ENCODE peak calls at places on chromosome 22, in seven cellular contexts. R is GM23248, B is neural progenitor cell, S is HCT116, K is GM23338, L is hepatocyte, J is MM.1S. N is an unnamed sample.

GRCh38 chr22:22578702-22579424 is 19.8 kb upstream of the PRAME start:
- DNase-seq in R (peak; percentile 74), B (no peak), S (no peak), K (no peak), L (peak; percentile 39), J (no peak), N (no peak)

GRCh38 chr22:49962751-49963646 is 2.4 kb downstream of the PIM3 start:
- DNase-seq in R (no peak), B (no peak), S (no peak), K (no peak), L (peak; percentile 30), J (peak; percentile 4), N (no peak)

GRCh38 chr22:48376936-48377335 is 1450.7 kb downstream of the BRD1 start:
- DNase-seq in R (no peak), B (no peak), S (no peak), K (no peak), L (no peak), J (no peak), N (no peak)

GRCh38 chr22:48644108-48644507 is 1183.6 kb downstream of the BRD1 start:
- DNase-seq in R (peak; percentile 44), B (no peak), S (no peak), K (no peak), L (no peak), J (no peak), N (no peak)

GRCh38 chr22:43289976-43290663 is 53.1 kb downstream of the SCUBE1 start:
- DNase-seq in R (peak; percentile 54), B (no peak), S (no peak), K (no peak), L (no peak), J (no peak), N (no peak)

GRCh38 chr22:50101870-50102565 is 12.2 kb downstream of the MOV10L1 start:
- DNase-seq in R (no peak), B (no peak), S (no peak), K (no peak), L (no peak), J (no peak), N (no peak)

GRCh38 chr22:33919591-33920501 is at the start of gene LARGE1:
- DNase-seq in R (peak; percentile 81), B (peak; percentile 78), S (no peak), K (peak; percentile 71), L (peak; percentile 76), J (peak; percentile 86), N (no peak)

GRCh38 chr22:48748113-48748859 is 1079.4 kb downstream of the BRD1 start:
- DNase-seq in R (no peak), B (no peak), S (no peak), K (no peak), L (no peak), J (no peak), N (no peak)

GRCh38 chr22:44358723-44359440 is 46.1 kb upstream of the SHISAL1 start:
- DNase-seq in R (no peak), B (no peak), S (no peak), K (no peak), L (no peak), J (no peak), N (no peak)

GRCh38 chr22:42820075-42820763 is 36.9 kb downstream of the ARFGAP3 start:
- DNase-seq in R (peak; percentile 87), B (peak; percentile 40), S (no peak), K (peak; percentile 78), L (peak; percentile 49), J (peak; percentile 30), N (peak; percentile 82)

DNA sequence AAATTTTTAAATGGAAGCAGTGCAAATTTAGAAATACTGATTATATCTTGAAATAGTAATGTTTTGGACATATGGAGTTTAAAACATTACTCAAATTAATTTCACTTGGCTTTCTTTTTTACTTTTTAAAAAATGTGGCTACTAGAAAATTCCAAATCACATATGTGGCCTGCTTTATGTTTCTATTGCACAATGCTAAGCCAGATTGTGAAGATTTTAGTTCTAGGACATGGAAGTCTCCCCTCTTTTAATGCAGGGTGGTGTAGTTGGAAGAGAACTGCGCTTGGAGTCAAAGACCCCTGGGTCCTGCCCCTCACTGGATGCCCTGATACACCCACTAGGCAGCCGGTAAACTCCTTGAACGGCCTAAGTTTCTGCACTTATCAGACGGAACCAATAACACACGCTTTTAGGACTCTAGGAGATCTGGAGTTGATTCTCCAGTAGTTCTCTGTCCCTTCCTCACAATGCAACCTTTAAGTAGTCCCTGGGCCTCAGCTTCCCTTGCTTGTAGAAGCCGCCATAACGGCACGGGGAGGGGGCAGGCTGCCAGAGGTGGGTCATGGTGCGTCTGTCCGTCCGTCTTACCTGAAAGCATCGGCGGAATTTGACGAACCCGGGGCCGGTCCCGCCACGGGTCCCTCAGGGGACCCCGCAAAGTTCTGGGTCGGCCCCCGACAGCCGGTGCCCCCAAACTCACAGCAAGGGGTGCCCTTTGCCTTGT is 498 bp downstream of the FAM227A start:
- DNase-seq in R (peak; percentile 54), B (no peak), S (no peak), K (no peak), L (peak; percentile 23), J (no peak), N (peak; percentile 15)
- TF ChIP-seq EZH2 in R (no peak), B (no peak), S (no peak), K (no peak), L (no peak), J (no peak), N (no peak)

DNA sequence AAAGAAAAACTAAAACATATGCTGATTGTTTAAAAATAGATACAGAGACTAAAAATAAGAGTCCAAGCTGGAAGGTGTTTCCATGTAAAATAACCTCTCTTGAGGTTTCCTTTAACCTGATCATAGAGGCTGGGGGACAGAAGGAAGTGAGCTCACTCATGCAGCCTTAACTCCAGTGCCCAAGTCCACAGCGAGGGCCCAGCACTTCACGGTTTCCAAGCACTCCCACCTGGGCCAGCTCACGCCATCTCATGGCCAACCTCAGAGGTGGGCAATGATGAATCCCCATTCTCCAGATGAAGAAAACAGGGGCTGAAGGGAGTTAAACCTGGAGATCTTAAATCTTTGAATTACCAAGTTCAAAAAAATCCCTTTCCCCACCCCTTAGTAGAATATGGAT is 14.9 kb upstream of the TFIP11 start:
- DNase-seq in R (no peak), B (no peak), S (no peak), K (no peak), L (no peak), J (no peak), N (no peak)
- TF ChIP-seq EZH2phosphoT487 in R (no peak), B (no peak), S (no peak), K (no peak), L (no peak), J (no peak), N (no peak)

GRCh38 chr22:19941365-19942070 is at the start of the genes COMT and TXNRD2:
- DNase-seq in R (peak; percentile 88), B (no peak), S (no peak), K (peak; percentile 70), L (no peak), J (peak; percentile 67), N (peak; percentile 57)

GRCh38 chr22:19942886-19943664 is 1.5 kb upstream of the TXNRD2 start:
- DNase-seq in R (peak; percentile 95), B (peak; percentile 40), S (no peak), K (no peak), L (peak; percentile 51), J (no peak), N (peak; percentile 28)

GRCh38 chr22:19940536-19941364 is 822 bp upstream of the COMT start:
- DNase-seq in R (peak; percentile 36), B (no peak), S (no peak), K (no peak), L (no peak), J (no peak), N (no peak)

GRCh38 chr22:19942071-19942885 is 660 bp upstream of the TXNRD2 start:
- DNase-seq in R (peak; percentile 82), B (no peak), S (no peak), K (no peak), L (no peak), J (peak; percentile 10), N (no peak)

DNA sequence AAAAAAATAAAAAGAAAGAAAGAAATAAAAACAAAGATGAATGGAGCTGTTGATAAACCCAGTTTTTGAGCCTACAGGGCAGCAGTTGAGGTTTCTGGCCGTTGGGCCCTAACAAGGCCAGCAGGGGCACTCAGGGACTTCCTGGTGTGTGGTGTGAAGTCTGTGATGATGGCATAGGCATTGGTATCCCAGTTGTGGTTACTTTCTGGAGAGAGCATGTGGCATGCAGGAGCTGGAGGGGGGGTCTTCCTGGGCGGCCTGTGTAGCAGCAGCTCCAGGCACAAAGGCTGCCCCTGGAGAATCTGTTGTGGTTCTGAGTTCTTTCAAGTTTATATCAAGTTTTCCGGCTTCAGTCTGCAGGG is 2.0 kb upstream of the TXNRD2 start:
- DNase-seq in R (peak; percentile 83), B (no peak), S (no peak), K (peak; percentile 49), L (no peak), J (peak; percentile 14), N (no peak)
- H3K27ac ChIP-seq in R (peak overlapping the region; percentile 98), B (no peak overlapping the region), S (peak overlapping the region; percentile 96), K (no peak overlapping the region), L (peak overlapping the region; percentile 74), J (no peak overlapping the region), N (no peak overlapping the region)

DNA sequence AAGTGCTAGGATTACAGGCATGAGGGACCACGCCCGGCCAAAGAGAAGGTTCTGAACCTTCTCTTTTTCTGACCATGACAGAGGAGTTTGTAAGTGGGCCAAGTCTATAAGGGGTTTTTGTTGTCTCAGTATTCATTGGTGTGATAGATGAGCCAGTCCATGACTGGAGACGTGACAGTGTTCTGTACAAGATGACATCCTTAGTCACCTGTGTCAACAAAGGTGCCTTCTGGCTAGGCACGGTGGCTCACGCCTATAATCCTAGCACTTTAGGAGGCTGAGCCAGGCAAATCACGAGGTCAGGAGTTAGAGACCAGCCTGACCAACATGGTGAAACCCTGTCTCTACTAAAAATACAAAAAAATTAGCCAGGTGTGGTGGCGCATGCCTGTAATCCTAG is 4.2 kb upstream of the KLHL22 start:
- DNase-seq in R (no peak), B (no peak), S (no peak), K (no peak), L (no peak), J (no peak), N (peak; percentile 72)
- TF ChIP-seq EZH2 in R (no peak), B (no peak), S (no peak), K (no peak), L (no peak), J (no peak), N (no peak)

GRCh38 chr22:35212996-35213395 is 44.3 kb upstream of the HMGXB4 start:
- DNase-seq in R (no peak), B (no peak), S (no peak), K (peak; percentile 11), L (no peak), J (no peak), N (no peak)
- TF ChIP-seq EZH2phosphoT487 in R (no peak), B (no peak), S (no peak), K (no peak), L (no peak), J (no peak), N (no peak)

DNA sequence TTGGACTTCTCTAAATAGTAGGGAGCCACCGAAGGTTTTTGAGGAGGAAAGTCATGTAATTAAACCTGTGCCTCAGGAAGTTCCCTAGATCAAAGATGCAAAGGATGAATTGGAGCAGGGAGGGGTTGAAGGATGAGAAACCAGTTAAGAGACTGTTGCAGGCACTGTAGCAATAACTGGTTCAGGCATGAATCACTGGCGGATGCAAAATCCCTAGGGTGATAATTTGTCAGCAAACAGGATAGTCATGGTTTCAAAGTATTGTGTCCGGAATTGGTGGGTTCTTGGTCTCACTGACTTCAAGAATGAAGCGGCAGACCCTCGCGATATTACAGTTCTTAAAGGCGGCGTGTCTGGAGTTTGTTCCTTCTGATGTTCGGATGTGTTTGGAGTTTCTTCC is 19.9 kb downstream of the TRIOBP start:
- DNase-seq in R (peak; percentile 91), B (no peak), S (no peak), K (no peak), L (no peak), J (no peak), N (peak; percentile 43)
- H3K27ac ChIP-seq in R (peak overlapping the region; percentile 55), B (no peak overlapping the region), S (no peak overlapping the region), K (no peak overlapping the region), L (no peak overlapping the region), J (no peak overlapping the region), N (no peak overlapping the region)

N was measured in PC-3.